ENCODE peak calls at places on chromosomes 3 and 15, in five cellular contexts. N is brain microvascular endothelial cell, H is vagina, A is K562, S is cardiac fibroblast. D is an unnamed sample.

GRCh38 chr15:31433574-31433973 is 106.9 kb downstream of the KLF13 start:
- DNase-seq in N (no peak), A (no peak), H (no peak), S (no peak), D (no peak)

GRCh38 chr3:35322070-35322469 is 317.3 kb upstream of the ARPP21 start:
- DNase-seq in H (no peak), N (peak), A (no peak), S (peak), D (no peak)

GRCh38 chr3:106827515-106828213 is 549.6 kb upstream of the CCDC54 start:
- DNase-seq in H (no peak), S (peak), N (no peak), A (no peak), D (no peak)

GRCh38 chr15:68833734-68834334 is 13.1 kb upstream of the ANP32A start:
- DNase-seq in A (no peak), S (no peak), N (no peak), H (no peak), D (no peak)

GRCh38 chr3:57952208-57952631 is 56.0 kb upstream of the FLNB start:
- DNase-seq in H (no peak), S (peak), N (peak), A (peak), D (no peak)

GRCh38 chr3:45631486-45631885 is 36.9 kb downstream of the LIMD1 start:
- DNase-seq in A (peak), H (no peak), N (no peak), S (no peak), D (no peak)

GRCh38 chr3:55476515-55476914 is 10.6 kb downstream of the WNT5A start:
- DNase-seq in A (no peak), N (peak), S (peak), H (no peak), D (peak)

GRCh38 chr3:55636300-55637195 is 149.4 kb upstream of the WNT5A start:
- DNase-seq in N (no peak), S (no peak), A (no peak), H (no peak), D (no peak)

GRCh38 chr3:10357592-10358308 is 36.8 kb upstream of the SEC13 start:
- DNase-seq in N (peak), A (no peak), H (no peak), S (peak), D (peak)

GRCh38 chr15:90885432-90886290 is 1.4 kb downstream of the FES start:
- DNase-seq in S (peak), N (peak), A (peak), H (no peak), D (no peak)

GRCh38 chr15:89378699-89379422 is 44.2 kb upstream of the POLG start:
- DNase-seq in A (no peak), S (no peak), N (no peak), H (no peak), D (no peak)

GRCh38 chr3:112133606-112134334 is 722 bp upstream of the GCSAM start:
- DNase-seq in H (no peak), S (no peak), N (no peak), A (no peak), D (no peak)

GRCh38 chr3:129059311-129059975 is 1.1 kb upstream of the GP9 start:
- DNase-seq in H (no peak), S (no peak), A (no peak), N (no peak), D (no peak)

GRCh38 chr15:77276943-77277342 is 143.0 kb downstream of the PEAK1 start:
- DNase-seq in A (no peak), H (no peak), N (no peak), S (no peak), D (no peak)

GRCh38 chr15:52421029-52421428 is 107.7 kb downstream of the MYO5A start:
- DNase-seq in S (no peak), A (no peak), H (no peak), N (no peak), D (no peak)

GRCh38 chr3:4492240-4493007 is 724 bp upstream of the ITPR1 start:
- DNase-seq in N (peak), S (peak), H (no peak), A (peak), D (peak)
- TF ChIP-seq CTCF in N (no peak), S (no peak), H (no peak), A (peak), D (no peak)

GRCh38 chr15:67083135-67083766 is 17.8 kb downstream of the SMAD3 start:
- DNase-seq in A (no peak), H (no peak), N (no peak), S (no peak), D (no peak)
- TF ChIP-seq CTCF in A (no peak), H (no peak), N (peak), S (no peak), D (no peak)

DNA sequence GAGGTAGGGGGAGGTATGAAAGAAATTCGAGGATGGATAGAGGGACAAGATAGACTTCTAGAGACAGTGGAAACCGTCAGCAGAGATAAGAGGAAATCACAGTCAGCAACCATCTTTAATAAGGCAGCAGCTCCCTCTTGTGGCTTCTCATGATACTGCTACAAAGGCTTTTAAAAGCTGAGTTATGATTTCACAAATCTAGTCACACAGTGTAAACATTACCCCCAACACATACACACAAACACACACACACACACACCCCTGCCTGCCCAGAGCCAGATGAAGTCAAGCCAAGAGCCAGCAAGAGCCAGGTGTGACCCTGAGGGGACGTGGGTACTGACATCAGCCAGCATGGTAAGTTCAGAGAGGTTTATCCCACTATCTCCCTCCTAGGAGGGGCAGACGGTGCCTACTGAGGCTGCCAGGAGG is 18.9 kb upstream of the TGM5 start:
- DNase-seq in N (peak), H (peak), S (peak), A (peak), D (peak)
- TF ChIP-seq CTCF in N (peak), H (peak), S (peak), A (peak), D (peak)

GRCh38 chr15:57503051-57503702 is 88.5 kb upstream of the MYZAP start:
- DNase-seq in N (no peak), S (peak), H (no peak), A (peak), D (no peak)
- TF ChIP-seq CTCF in N (peak), S (peak), H (no peak), A (peak), D (no peak)

GRCh38 chr3:17979248-17979647 is 236.8 kb upstream of the TBC1D5 start:
- DNase-seq in N (peak), S (no peak), A (peak), H (no peak), D (no peak)
- TF ChIP-seq CTCF in N (peak), S (no peak), A (peak), H (no peak), D (peak)

DNA sequence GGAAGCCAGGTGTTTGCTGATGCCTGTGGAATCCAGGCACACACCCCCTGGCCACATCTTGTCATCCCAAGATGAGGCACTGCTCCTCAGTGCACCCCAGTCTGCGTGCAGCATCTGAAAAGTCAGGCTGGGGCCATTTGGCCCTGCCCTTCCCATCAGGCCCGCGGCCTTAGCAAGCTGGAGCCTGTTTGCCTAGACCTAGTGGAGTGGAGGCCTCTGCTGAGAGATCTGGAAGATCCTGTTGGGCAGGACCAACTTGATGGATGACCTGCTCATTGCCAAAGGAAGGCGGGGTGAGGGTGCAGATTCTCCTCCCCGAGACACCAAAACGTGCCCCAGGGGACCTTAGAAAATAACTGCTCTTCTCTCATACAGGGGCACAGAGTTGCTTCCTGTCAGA is 220.2 kb downstream of the SHQ1 start:
- DNase-seq in S (no peak), N (no peak), H (no peak), A (no peak), D (no peak)
- TF ChIP-seq CTCF in S (no peak), N (no peak), H (no peak), A (no peak), D (no peak)

GRCh38 chr3:13420051-13420816 is at the start of gene NUP210:
- DNase-seq in A (peak), N (no peak), S (no peak), H (no peak), D (no peak)
- TF ChIP-seq CTCF in A (no peak), N (no peak), S (no peak), H (no peak), D (no peak)

D was measured in AG09309.